ENCODE peak calls at places on chromosomes 4 and X, in six cellular contexts. O, S, W, M, L and J are unnamed samples.

GRCh38 chrX:10245901-10246696 is 89.3 kb downstream of the CLCN4 start:
- DNase-seq in O (no peak), S (no peak), W (no peak), M (no peak), L (no peak), J (no peak)

GRCh38 chr4:78083035-78083434 is 25.9 kb downstream of the FRAS1 start:
- DNase-seq in O (no peak), S (no peak), W (no peak), M (no peak), L (no peak), J (no peak)

GRCh38 chrX:101160001-101160400 is 59.6 kb upstream of the DRP2 start:
- DNase-seq in O (peak), S (no peak), W (no peak), M (no peak), L (peak), J (no peak)

GRCh38 chr4:38368612-38369011 is 295.4 kb upstream of the KLF3 start:
- DNase-seq in O (peak), S (no peak), W (no peak), M (no peak), L (peak), J (no peak)

GRCh38 chr4:4762909-4763814 is 96.3 kb upstream of the MSX1 start:
- DNase-seq in O (peak), S (peak), W (no peak), M (peak), L (peak), J (peak)

GRCh38 chrX:101206471-101206870 is 13.1 kb upstream of the DRP2 start:
- DNase-seq in O (peak), S (no peak), W (no peak), M (no peak), L (no peak), J (peak)

GRCh38 chrX:92209936-92210335 is 430.8 kb downstream of the PCDH11X start:
- DNase-seq in O (no peak), S (no peak), W (no peak), M (no peak), L (no peak), J (no peak)

GRCh38 chr4:105996845-105997244 is 101.6 kb downstream of the NPNT start:
- DNase-seq in O (no peak), S (no peak), W (no peak), M (no peak), L (no peak), J (no peak)

GRCh38 chr4:65670331-65671031 is at the start of gene EPHA5:
- DNase-seq in O (peak), S (peak), W (peak), M (peak), L (peak), J (peak)

GRCh38 chrX:72297953-72298730 is 7.6 kb downstream of the CITED1 start:
- DNase-seq in O (peak), S (peak), W (no peak), M (no peak), L (no peak), J (peak)

GRCh38 chrX:31932769-31933168 is 860.9 kb upstream of the FTHL17 start:
- DNase-seq in O (no peak), S (no peak), W (no peak), M (no peak), L (no peak), J (no peak)

GRCh38 chr4:147707892-147708672 is 23.8 kb upstream of the ARHGAP10 start:
- DNase-seq in O (peak), S (peak), W (peak), M (peak), L (no peak), J (peak)

GRCh38 chr4:1050486-1051213 is 39.2 kb downstream of the FGFRL1 start:
- DNase-seq in O (no peak), S (peak), W (no peak), M (no peak), L (no peak), J (no peak)

GRCh38 chrX:96407043-96407442 is 277.6 kb upstream of the DIAPH2 start:
- DNase-seq in O (peak), S (no peak), W (no peak), M (no peak), L (no peak), J (peak)

GRCh38 chrX:38052096-38052495 is 45.7 kb downstream of the SYTL5 start:
- DNase-seq in O (peak), S (no peak), W (no peak), M (no peak), L (peak), J (peak)

GRCh38 chrX:150365953-150366911 is 3.1 kb downstream of the MAMLD1 start:
- DNase-seq in O (peak), S (peak), W (peak), M (peak), L (no peak), J (peak)

GRCh38 chr4:89486042-89486441 is 178.4 kb upstream of the GPRIN3 start:
- DNase-seq in O (peak), S (no peak), W (no peak), M (no peak), L (no peak), J (peak)

GRCh38 chr4:113784497-113785254 is 23.1 kb upstream of the CAMK2D start:
- DNase-seq in O (peak), S (no peak), W (no peak), M (no peak), L (peak), J (peak)

GRCh38 chrX:17226736-17227135 is 148.3 kb upstream of the NHS start:
- DNase-seq in O (no peak), S (peak), W (no peak), M (no peak), L (no peak), J (no peak)

GRCh38 chrX:151825927-151826471 is 86.7 kb upstream of the MAGEA4 start:
- DNase-seq in O (peak), S (no peak), W (no peak), M (no peak), L (peak), J (peak)

GRCh38 chr4:15654556-15655222 is 468 bp downstream of the FBXL5 start:
- DNase-seq in O (peak), S (peak), W (peak), M (peak), L (no peak), J (peak)

GRCh38 chrX:21374163-21374993 is at the start of gene CNKSR2:
- DNase-seq in O (peak), S (peak), W (peak), M (peak), L (no peak), J (no peak)

GRCh38 chr4:182846041-182846440 is 71.1 kb downstream of the DCTD start:
- DNase-seq in O (no peak), S (no peak), W (no peak), M (no peak), L (no peak), J (no peak)

GRCh38 chr4:69753666-69754065 is 6.8 kb downstream of the SULT1B1 start:
- DNase-seq in O (peak), S (no peak), W (no peak), M (no peak), L (no peak), J (no peak)

GRCh38 chrX:7149421-7149820 is 1.5 kb upstream of the PUDP start:
- DNase-seq in O (no peak), S (no peak), W (no peak), M (no peak), L (no peak), J (no peak)

GRCh38 chrX:74519870-74520269 is 94.6 kb downstream of the RLIM start:
- DNase-seq in O (peak), S (no peak), W (no peak), M (no peak), L (no peak), J (no peak)

GRCh38 chr4:26765515-26765914 is 95.1 kb upstream of the STIM2 start:
- DNase-seq in O (peak), S (no peak), W (no peak), M (no peak), L (no peak), J (no peak)

GRCh38 chr4:34323549-34324325 is 1920.6 kb downstream of the ARAP2 start:
- DNase-seq in O (peak), S (no peak), W (no peak), M (no peak), L (no peak), J (no peak)

GRCh38 chr4:187475901-187476300 is 519.7 kb upstream of the ZFP42 start:
- DNase-seq in O (no peak), S (no peak), W (no peak), M (no peak), L (no peak), J (no peak)

GRCh38 chrX:44975666-44976263 is 102.8 kb downstream of the KDM6A start:
- DNase-seq in O (no peak), S (no peak), W (no peak), M (no peak), L (no peak), J (peak)

GRCh38 chrX:38061335-38061734 is 55.0 kb downstream of the SYTL5 start:
- DNase-seq in O (peak), S (no peak), W (no peak), M (no peak), L (no peak), J (peak)

GRCh38 chrX:55624403-55624802 is 1.2 kb downstream of the FOXR2 start:
- DNase-seq in O (no peak), S (no peak), W (no peak), M (no peak), L (no peak), J (no peak)

GRCh38 chrX:141936080-141936479 is 32.4 kb downstream of the MAGEC1 start:
- DNase-seq in O (no peak), S (no peak), W (no peak), M (no peak), L (no peak), J (peak)

DNA sequence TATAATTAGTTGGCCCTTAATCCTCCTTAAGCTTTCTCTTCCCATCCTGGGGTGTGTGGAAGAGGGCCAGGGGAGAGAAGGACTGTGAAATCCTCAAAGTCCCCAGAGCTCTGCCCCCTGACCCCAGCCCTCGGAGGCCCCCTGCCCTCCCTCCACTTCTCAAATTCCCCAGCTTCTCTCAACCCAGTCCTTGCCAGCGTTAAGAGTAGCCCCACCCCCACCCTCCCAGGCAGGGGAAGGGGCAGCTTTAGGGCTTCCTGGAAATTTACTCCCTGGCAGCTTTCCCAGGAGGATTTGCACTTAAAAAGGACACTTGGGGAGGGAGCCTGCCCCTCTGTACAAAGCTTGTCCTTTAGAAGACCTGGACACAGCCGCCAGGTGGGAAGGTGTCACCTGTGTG is 11.8 kb upstream of the CD40LG start:
- DNase-seq in O (no peak), S (peak), W (no peak), M (peak), L (no peak), J (no peak)
- TF ChIP-seq CTCF in O (no peak), S (no peak), W (no peak), M (no peak), L (no peak), J (no peak)

DNA sequence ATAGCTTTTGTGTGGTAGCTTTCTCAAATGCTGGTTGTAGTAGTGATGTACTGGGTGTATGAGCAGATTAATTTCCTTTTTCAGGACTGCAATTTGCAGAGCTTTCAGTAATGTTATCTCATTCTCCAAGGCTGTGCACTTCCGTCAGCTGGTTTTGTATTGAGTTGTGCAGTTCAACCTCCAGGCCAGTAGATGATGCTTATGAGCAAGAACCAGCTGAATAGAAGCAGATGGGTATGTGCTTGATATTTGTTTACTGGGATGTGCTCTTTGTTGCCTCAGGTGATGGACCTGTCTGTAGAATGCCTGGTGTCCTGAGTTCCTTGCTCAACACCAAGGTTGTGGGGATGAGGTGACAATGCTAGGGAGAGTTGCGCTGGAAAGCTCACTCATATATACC is 462.8 kb downstream of the PCDH18 start:
- DNase-seq in O (no peak), S (no peak), W (no peak), M (no peak), L (no peak), J (no peak)
- TF ChIP-seq CTCF in O (peak), S (no peak), W (no peak), M (no peak), L (peak), J (no peak)

GRCh38 chr4:140281828-140282227 is 91.6 kb upstream of the SCOC start:
- DNase-seq in O (peak), S (no peak), W (no peak), M (no peak), L (no peak), J (no peak)
- TF ChIP-seq CTCF in O (peak), S (no peak), W (no peak), M (no peak), L (peak), J (no peak)

GRCh38 chr4:103994059-103994458 is 274.3 kb upstream of the TACR3 start:
- DNase-seq in O (peak), S (no peak), W (no peak), M (no peak), L (no peak), J (peak)
- TF ChIP-seq CTCF in O (peak), S (peak), W (peak), M (peak), L (no peak), J (peak)

GRCh38 chr4:13966241-13967195 is 339.0 kb upstream of the BOD1L1 start:
- DNase-seq in O (peak), S (peak), W (no peak), M (no peak), L (peak), J (peak)
- TF ChIP-seq CTCF in O (peak), S (no peak), W (no peak), M (no peak), L (peak), J (no peak)

GRCh38 chr4:123393696-123394095 is 2.9 kb upstream of the SPRY1 start:
- DNase-seq in O (no peak), S (no peak), W (no peak), M (no peak), L (no peak), J (no peak)

GRCh38 chr4:123396294-123397275 is at the start of gene SPRY1:
- DNase-seq in O (peak), S (peak), W (peak), M (peak), L (no peak), J (peak)

GRCh38 chr4:123386608-123387007 is 10.0 kb upstream of the SPRY1 start:
- DNase-seq in O (no peak), S (no peak), W (no peak), M (no peak), L (no peak), J (no peak)

DNA sequence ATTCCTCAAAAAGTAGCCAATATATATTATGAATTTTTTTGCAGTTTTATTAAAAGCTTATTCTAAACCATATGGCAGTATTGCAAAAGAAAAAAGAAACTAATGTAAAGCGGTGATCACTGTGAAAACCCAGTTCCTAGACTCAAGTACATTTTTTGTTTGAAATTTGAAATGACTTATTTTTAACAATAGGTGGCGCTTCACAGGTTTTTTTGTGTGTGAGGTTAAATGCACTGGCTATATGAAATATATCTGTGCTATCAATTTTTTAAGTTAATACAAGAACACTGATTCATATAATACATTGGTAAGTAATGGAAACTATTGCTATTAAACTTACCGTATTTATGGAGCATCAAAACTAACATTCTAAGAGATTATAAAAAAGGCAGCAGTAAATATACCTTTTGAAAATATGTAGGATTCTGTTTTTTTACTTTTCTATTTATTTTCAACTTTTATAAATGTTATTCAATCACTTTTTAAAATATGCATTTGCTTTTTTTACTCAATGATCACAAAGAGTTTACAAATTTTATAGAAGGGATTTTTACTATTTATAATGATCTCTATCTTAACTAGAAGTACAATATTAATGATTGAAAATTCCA is 5.6 kb upstream of the SPRY1 start:
- DNase-seq in O (peak), S (no peak), W (no peak), M (no peak), L (no peak), J (peak)
- TF ChIP-seq CTCF in O (peak), S (no peak), W (peak), M (peak), L (peak), J (peak)

DNA sequence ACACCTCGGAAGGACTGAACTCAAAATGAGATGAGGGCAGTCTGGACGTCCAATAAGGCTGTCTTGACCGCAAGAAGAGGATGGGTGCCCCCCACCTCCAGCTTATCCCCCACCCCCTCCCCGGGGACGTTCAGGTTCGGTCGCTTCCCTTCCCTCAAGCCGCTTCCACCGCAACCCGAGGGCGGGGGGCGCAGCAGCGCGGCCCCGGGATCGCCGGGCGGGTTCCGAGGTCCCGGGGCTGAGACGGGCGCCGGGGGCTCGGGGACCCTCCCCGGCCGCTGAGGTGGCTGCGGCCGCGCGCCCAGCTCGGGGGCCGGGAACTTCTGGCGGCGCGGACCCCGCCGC is 458 bp downstream of the USP46 start:
- DNase-seq in O (no peak), S (peak), W (no peak), M (no peak), L (no peak), J (no peak)
- TF ChIP-seq CTCF in O (no peak), S (no peak), W (no peak), M (no peak), L (no peak), J (no peak)

GRCh38 chrX:104641176-104641575 is 75.2 kb downstream of the IL1RAPL2 start:
- DNase-seq in O (no peak), S (peak), W (no peak), M (peak), L (no peak), J (peak)
- TF ChIP-seq CTCF in O (no peak), S (peak), W (no peak), M (no peak), L (no peak), J (peak)

GRCh38 chr4:152635876-152636275 is 43.9 kb downstream of the TMEM154 start:
- DNase-seq in O (no peak), S (no peak), W (no peak), M (no peak), L (no peak), J (no peak)

GRCh38 chr4:152643153-152644035 is 36.4 kb downstream of the TMEM154 start:
- DNase-seq in O (no peak), S (no peak), W (no peak), M (no peak), L (no peak), J (no peak)

GRCh38 chr4:152644130-152644529 is 35.7 kb downstream of the TMEM154 start:
- DNase-seq in O (no peak), S (no peak), W (no peak), M (no peak), L (no peak), J (no peak)

DNA sequence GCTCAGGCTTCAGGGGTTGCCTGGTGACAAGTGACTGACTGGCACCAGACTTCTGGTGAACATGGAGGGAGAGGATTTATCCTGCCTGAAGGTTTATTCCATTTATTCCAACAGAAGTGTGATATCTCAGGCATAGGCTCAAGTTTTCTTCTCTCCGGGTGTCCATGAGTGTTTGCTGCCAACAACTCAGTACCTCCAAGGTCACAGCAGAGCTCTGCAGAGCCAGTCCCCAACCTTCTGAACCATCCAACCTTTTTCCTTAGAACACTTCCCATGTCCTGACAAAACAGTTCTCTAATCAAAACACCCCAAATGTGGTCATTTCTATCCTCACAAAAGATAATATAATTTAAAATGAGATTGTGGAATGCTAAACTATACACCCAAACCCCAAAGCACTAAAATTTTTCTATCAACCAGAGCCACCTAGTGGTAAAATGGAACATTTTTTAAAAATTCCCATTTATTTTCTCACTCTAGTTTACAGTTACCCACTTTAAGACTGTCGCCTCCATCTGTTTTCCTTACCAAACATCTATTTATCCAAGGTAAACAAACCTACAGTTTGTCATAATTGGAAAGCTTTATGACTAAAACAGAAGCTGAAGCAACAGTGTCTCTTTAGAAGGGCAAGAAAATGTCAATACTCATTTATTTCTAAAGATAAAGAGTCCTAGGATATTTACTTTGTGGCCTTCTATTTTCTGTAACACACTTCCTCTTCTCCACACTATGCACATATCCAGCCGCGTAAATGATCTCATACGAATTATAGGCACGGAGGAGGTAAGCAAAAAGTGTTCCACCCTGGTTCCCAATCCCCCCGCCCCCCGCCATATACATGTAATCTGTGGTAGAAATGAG is 39.5 kb downstream of the TMEM154 start:
- DNase-seq in O (peak), S (no peak), W (no peak), M (no peak), L (no peak), J (peak)
- TF ChIP-seq CTCF in O (peak), S (peak), W (peak), M (peak), L (peak), J (peak)